ENCODE peak calls at places on chromosomes 12 and 14, in five cellular contexts. U, M, H, L and K are unnamed samples.

GRCh38 chr12:109932878-109933503 is 32.9 kb downstream of the TCHP start:
- DNase-seq in U (peak), M (no peak), L (no peak), H (no peak), K (no peak)

GRCh38 chr12:131090254-131091210 is 136.8 kb downstream of the ADGRD1 start:
- DNase-seq in M (no peak), L (no peak), H (peak), U (peak), K (no peak)

GRCh38 chr14:76926521-76927251 is 100.5 kb downstream of the LRRC74A start:
- DNase-seq in L (peak), H (no peak), M (peak), U (peak), K (no peak)

GRCh38 chr14:68964300-68965093 is 14.6 kb downstream of the ACTN1 start:
- DNase-seq in U (no peak), L (no peak), H (peak), M (no peak), K (no peak)

GRCh38 chr12:100332852-100333251 is 24.0 kb upstream of the SLC17A8 start:
- DNase-seq in M (no peak), U (no peak), H (no peak), L (no peak), K (no peak)

GRCh38 chr12:113933201-113933786 is 32.8 kb downstream of the RBM19 start:
- DNase-seq in U (no peak), H (no peak), L (no peak), M (no peak), K (peak)

GRCh38 chr12:30630378-30631285 is 65.0 kb downstream of the IPO8 start:
- DNase-seq in L (no peak), M (no peak), U (no peak), H (no peak), K (no peak)

GRCh38 chr12:52582971-52583456 is 9.4 kb upstream of the KRT74 start:
- DNase-seq in H (peak), L (peak), U (peak), M (peak), K (peak)

GRCh38 chr14:92352158-92352985 is 29.4 kb downstream of the SLC24A4 start:
- DNase-seq in M (peak), L (no peak), H (no peak), U (no peak), K (no peak)

GRCh38 chr14:48967419-48967818 is 618.8 kb downstream of the RPS29 start:
- DNase-seq in U (no peak), L (no peak), M (no peak), H (no peak), K (no peak)

GRCh38 chr12:114018669-114019068 is 52.5 kb upstream of the RBM19 start:
- DNase-seq in M (no peak), U (no peak), H (no peak), L (no peak), K (no peak)

GRCh38 chr12:5872745-5873144 is 72.3 kb downstream of the ANO2 start:
- DNase-seq in H (no peak), L (no peak), U (no peak), M (no peak), K (no peak)

GRCh38 chr12:71431991-71432390 is 7.6 kb upstream of the LGR5 start:
- DNase-seq in U (no peak), M (no peak), H (no peak), L (no peak), K (no peak)

GRCh38 chr12:114687802-114688201 is 3.8 kb upstream of the TBX3 start:
- DNase-seq in U (no peak), L (no peak), M (no peak), H (no peak), K (no peak)

GRCh38 chr12:52248541-52249035 is 15.5 kb downstream of the KRT7 start:
- DNase-seq in L (no peak), M (no peak), U (peak), H (no peak), K (no peak)

GRCh38 chr12:3463927-3464326 is 27.1 kb upstream of the PRMT8 start:
- DNase-seq in M (no peak), H (no peak), U (no peak), L (no peak), K (no peak)

GRCh38 chr14:100662850-100663527 is 63.7 kb upstream of the DLK1 start:
- DNase-seq in H (peak), M (peak), L (peak), U (peak), K (peak)

GRCh38 chr14:92473261-92473946 is 40.2 kb upstream of the RIN3 start:
- DNase-seq in L (no peak), M (no peak), H (peak), U (peak), K (no peak)

GRCh38 chr14:34087556-34087955 is 136.7 kb upstream of the EGLN3 start:
- DNase-seq in M (no peak), H (no peak), U (no peak), L (no peak), K (no peak)

GRCh38 chr14:34088918-34089317 is 138.0 kb upstream of the EGLN3 start:
- DNase-seq in M (no peak), H (no peak), U (no peak), L (no peak), K (no peak)

GRCh38 chr14:34085695-34086094 is 134.8 kb upstream of the EGLN3 start:
- DNase-seq in M (no peak), L (no peak), U (no peak), H (no peak), K (no peak)

GRCh38 chr14:34090451-34090850 is 139.6 kb upstream of the EGLN3 start:
- DNase-seq in U (no peak), L (no peak), M (no peak), H (no peak), K (no peak)

GRCh38 chr14:34086358-34086757 is 135.5 kb upstream of the EGLN3 start:
- DNase-seq in L (no peak), H (no peak), U (no peak), M (no peak), K (no peak)
- H3K27ac ChIP-seq in L (no peak), H (no peak), U (no peak), M (no peak), K (no peak)

DNA sequence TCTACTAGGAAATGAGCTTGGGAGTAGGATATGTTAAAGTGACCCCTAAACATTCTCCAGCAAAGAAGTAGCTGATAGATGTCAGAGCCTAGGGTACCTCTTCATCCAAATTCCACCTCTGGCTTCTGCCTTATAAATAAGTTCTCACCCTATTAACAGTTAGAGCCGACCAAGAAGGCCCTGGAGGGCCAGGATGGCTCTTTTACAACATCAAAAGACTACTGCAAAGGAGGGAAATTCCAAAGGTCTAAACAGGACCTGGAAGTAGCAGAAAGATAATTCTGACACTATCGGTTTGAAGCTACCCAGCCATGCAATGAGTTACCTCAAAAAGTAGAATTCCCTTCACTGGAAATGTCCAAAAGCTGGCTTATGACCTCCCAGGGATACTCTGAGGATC is 90.0 kb downstream of the PPM1H start:
- DNase-seq in L (no peak), H (no peak), M (no peak), U (no peak), K (no peak)
- H3K27ac ChIP-seq in L (no peak), H (no peak), M (no peak), U (no peak), K (no peak)

GRCh38 chr12:32686340-32686739 is 7.2 kb downstream of the DNM1L start:
- DNase-seq in L (no peak), M (no peak), U (no peak), H (no peak), K (no peak)

GRCh38 chr12:32681272-32681671 is 2.2 kb downstream of the DNM1L start:
- DNase-seq in H (no peak), M (no peak), L (no peak), U (no peak), K (no peak)

GRCh38 chr12:32679910-32680217 is 763 bp downstream of the DNM1L start:
- DNase-seq in U (no peak), M (no peak), L (no peak), H (no peak), K (no peak)

GRCh38 chr12:32679091-32679909 is at the start of gene DNM1L:
- DNase-seq in L (peak), U (peak), H (peak), M (peak), K (peak)

DNA sequence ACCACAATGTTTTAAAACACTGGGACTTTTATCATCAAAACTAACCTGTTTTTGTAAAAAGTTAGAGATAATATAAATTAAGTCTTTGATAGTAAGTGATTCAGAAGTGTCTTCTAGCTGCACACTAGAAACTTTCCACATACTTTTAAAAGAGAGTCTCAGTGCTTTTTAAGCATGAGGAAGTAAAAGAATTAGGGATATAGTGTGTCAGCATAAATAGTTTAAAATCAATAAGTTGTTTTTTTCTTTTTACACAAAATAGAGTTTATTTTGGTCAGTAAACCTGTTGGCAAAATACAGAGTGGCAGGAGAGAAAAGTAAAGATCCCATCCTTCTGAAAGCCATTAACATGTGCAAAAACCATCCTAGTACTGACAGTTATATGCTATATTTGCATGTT is 1.7 kb downstream of the DNM1L start:
- DNase-seq in M (no peak), U (no peak), L (no peak), H (no peak), K (no peak)
- H3K27ac ChIP-seq in M (no peak), U (no peak), L (no peak), H (peak), K (no peak)

GRCh38 chr12:20268121-20268732 is 100.1 kb upstream of the PDE3A start:
- DNase-seq in U (no peak), L (no peak), M (no peak), H (no peak), K (no peak)

GRCh38 chr12:20272171-20272570 is 96.2 kb upstream of the PDE3A start:
- DNase-seq in H (no peak), U (no peak), M (no peak), L (no peak), K (no peak)

GRCh38 chr12:20268771-20269170 is 99.6 kb upstream of the PDE3A start:
- DNase-seq in U (no peak), M (no peak), H (no peak), L (no peak), K (no peak)

GRCh38 chr12:20270557-20270956 is 97.8 kb upstream of the PDE3A start:
- DNase-seq in H (no peak), M (no peak), U (no peak), L (no peak), K (no peak)

DNA sequence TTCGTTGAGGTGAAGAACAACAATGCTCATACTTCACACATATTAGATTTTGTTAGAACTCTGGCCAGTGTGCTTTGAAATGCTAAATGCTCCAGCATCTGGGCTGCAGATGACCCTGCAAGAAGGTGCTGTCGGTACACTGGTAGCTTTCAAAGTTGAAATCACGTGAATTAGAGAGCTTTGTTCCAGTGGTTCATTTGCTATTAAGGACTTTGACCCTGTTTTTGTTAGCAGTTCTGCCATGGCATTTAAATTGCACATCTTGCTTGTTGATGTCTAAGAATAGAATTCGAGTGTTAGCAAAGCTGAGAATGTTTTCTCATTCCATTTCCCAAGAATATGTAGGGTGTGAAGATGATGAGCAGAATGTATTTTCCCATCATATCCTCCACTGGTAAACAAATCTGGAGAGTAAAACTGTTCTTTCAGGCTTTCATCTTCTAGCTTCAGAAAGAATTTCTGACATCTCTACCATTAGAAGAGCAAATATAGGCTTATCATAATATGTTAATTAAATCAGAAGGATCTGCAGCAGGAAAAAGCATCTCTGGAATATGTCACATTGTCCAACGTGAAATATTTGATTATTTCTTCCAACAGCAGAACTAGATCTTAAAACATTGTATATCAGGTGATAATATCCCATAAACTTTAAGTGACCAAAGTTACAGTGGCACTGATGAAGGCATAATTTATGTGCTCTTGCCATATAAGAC is 98.8 kb upstream of the PDE3A start:
- DNase-seq in L (no peak), H (no peak), M (no peak), U (no peak), K (no peak)
- H3K27ac ChIP-seq in L (no peak), H (no peak), M (no peak), U (no peak), K (no peak)

GRCh38 chr14:75492832-75493579 is 29.3 kb upstream of the BATF start:
- DNase-seq in U (no peak), M (no peak), H (no peak), L (no peak), K (no peak)
- H3K27ac ChIP-seq in U (no peak), M (no peak), H (no peak), L (no peak), K (no peak)

GRCh38 chr14:103157969-103158368 is 34.7 kb downstream of the TNFAIP2 start:
- DNase-seq in H (no peak), M (no peak), U (peak), L (no peak), K (no peak)

GRCh38 chr14:103158688-103159087 is 35.4 kb downstream of the TNFAIP2 start:
- DNase-seq in M (no peak), H (no peak), L (no peak), U (no peak), K (no peak)

GRCh38 chr14:103155826-103156394 is 32.6 kb downstream of the TNFAIP2 start:
- DNase-seq in L (no peak), M (no peak), H (no peak), U (no peak), K (no peak)

GRCh38 chr14:103155013-103155412 is 31.8 kb downstream of the TNFAIP2 start:
- DNase-seq in H (peak), L (no peak), M (no peak), U (peak), K (peak)

DNA sequence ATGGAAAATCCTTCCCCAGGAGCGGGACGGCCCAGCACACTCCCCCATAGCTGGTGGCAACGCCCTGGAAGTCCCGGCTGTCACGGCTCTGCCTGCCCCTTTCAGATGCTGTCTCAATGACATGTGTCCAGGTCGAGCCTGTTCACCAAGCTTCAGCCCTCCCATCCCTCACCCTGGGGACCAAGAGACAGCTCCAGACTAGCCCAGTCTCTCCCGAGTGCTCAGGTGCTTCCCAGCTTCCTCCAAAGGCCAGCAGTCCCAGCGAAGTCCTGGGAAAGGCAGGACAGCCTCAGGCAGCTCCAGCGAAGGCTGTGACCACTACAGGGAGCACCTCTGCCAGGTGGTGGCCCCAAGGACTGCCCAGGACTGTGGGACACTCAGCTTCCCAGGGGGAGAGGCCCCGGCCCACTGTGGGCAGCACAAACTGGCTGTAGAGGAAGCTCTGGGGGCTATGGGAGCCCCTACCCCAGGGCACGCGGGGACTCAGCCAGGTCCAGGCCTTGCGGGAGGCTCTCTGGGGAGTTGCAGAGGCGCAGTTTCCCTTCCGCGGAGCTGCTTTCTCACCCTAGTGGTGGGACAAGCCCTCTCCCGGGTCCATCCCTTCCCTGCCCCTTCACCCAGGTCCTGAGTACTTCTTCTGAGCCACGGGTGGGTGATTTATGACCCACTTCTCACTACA is 33.6 kb downstream of the TNFAIP2 start:
- DNase-seq in H (no peak), L (no peak), U (peak), M (no peak), K (no peak)
- H3K27ac ChIP-seq in H (no peak), L (no peak), U (no peak), M (no peak), K (no peak)

GRCh38 chr12:64724201-64724745 is 34.9 kb downstream of the GNS start:
- DNase-seq in L (no peak), M (no peak), U (no peak), H (no peak), K (no peak)

GRCh38 chr12:64718649-64719048 is 40.6 kb downstream of the GNS start:
- DNase-seq in U (no peak), L (no peak), H (no peak), M (no peak), K (no peak)

GRCh38 chr12:64723630-64724029 is 35.6 kb downstream of the GNS start:
- DNase-seq in H (no peak), L (no peak), M (peak), U (no peak), K (no peak)

GRCh38 chr12:64720884-64721283 is 38.3 kb downstream of the GNS start:
- DNase-seq in H (no peak), U (no peak), L (no peak), M (no peak), K (no peak)

DNA sequence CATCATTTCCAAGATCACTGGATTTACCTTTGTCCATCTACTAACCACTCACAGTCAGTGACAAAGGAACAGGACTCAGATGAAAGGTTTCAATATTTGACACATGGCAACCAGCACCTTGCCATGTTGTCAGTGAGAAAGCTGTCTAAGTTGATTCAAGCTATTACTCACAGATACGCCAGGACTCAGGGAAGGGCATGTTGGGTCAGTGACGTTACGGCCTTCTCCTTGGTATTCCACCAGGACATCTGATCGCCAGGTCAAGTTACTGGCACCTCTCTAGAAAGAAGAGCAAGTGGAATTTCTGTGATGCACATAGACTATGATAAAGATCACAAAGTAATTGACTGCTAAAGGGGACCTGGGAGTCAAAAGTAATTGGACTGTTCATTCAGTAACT is 36.4 kb downstream of the GNS start:
- DNase-seq in U (no peak), M (no peak), L (no peak), H (no peak), K (no peak)
- H3K27ac ChIP-seq in U (no peak), M (no peak), L (no peak), H (no peak), K (no peak)

DNA sequence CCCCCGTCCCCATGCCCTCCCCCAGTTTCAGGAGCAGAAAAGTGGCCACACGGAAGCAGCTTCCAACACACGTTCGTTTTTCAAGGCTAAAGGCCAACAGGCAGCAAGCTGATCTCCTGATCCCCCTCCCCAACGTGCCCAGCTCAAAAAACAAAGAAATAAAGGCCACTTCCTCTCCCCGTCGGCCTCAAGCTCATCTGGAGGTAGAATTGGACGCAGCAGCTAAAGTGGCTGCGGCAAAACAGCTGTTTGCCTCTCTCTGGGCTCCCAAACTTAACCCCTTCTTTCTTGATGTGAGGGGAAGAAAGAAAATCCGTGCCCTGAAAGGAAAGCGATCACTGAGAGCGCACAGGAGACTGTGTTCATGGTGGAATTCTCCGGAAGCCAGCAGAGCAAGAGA is 66.3 kb downstream of the SCARB1 start:
- DNase-seq in L (no peak), M (no peak), U (no peak), H (no peak), K (no peak)
- H3K27ac ChIP-seq in L (no peak), M (no peak), U (no peak), H (no peak), K (peak)

DNA sequence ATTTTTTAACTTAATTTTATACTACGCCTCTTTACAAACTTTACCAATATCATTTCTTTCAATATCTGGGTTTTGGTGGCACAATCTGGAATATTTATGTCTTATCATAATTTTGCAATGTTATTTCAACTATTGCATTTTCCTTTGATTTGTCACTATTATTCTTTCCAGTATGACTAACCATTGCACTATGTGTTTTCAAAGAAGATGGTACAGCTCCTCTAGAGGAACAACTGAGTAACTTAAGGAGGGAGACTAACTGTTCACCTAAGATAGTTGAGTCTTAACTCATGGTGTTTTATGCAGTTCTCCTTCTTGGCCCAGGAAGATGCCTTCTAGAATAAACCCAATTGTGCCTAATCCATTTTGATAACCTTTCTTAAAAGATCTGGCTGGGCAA is 60.5 kb upstream of the KIF21A start:
- DNase-seq in U (no peak), M (no peak), L (no peak), H (no peak), K (no peak)
- H3K27ac ChIP-seq in U (no peak), M (no peak), L (no peak), H (no peak), K (no peak)

GRCh38 chr12:62914443-62914909 is 20.5 kb downstream of the PPM1H start:
- DNase-seq in L (no peak), U (no peak), H (no peak), M (no peak), K (no peak)
- H3K27ac ChIP-seq in L (no peak), U (no peak), H (no peak), M (no peak), K (no peak)